ENCODE peak calls at places on chromosomes 13 and 19, in seven cellular contexts. O is fibroblast of the conjunctiva, T is midbrain, V is NT2/D1, N is EL, R is hepatic stellate cell, L is H4. P is an unnamed sample.

GRCh38 chr19:51006406-51006805 is 5.0 kb upstream of the KLK8 start:
- DNase-seq in N (no peak), O (no peak), R (no peak), T (no peak), L (no peak), V (no peak), P (no peak)

GRCh38 chr19:2428027-2428690 is 773 bp upstream of the TIMM13 start:
- DNase-seq in N (no peak), V (no peak), T (peak), R (no peak), L (no peak), O (no peak), P (peak)

GRCh38 chr13:53357582-53357981 is 329.0 kb downstream of the OLFM4 start:
- DNase-seq in V (no peak), L (no peak), N (no peak), O (no peak), T (no peak), R (no peak), P (no peak)

GRCh38 chr13:114132419-114133121 is at the start of gene RASA3:
- DNase-seq in V (peak), O (peak), T (peak), N (peak), L (peak), R (peak), P (peak)

GRCh38 chr13:76955236-76955635 is 6.9 kb downstream of the ACOD1 start:
- DNase-seq in R (no peak), O (no peak), T (no peak), V (no peak), N (no peak), L (no peak), P (no peak)

GRCh38 chr13:33487575-33488243 is 202.2 kb upstream of the STARD13 start:
- DNase-seq in R (peak), V (no peak), L (peak), O (peak), N (peak), T (peak), P (no peak)

GRCh38 chr13:97261254-97262015 is 39.3 kb downstream of the MBNL2 start:
- DNase-seq in V (no peak), O (no peak), R (no peak), T (no peak), N (no peak), L (no peak), P (no peak)

GRCh38 chr19:7478843-7479227 is 10.0 kb downstream of the PEX11G start:
- DNase-seq in L (no peak), O (no peak), V (no peak), N (no peak), T (no peak), R (no peak), P (no peak)

GRCh38 chr19:29687244-29687896 is 22.1 kb downstream of the PLEKHF1 start:
- DNase-seq in N (peak), L (peak), T (no peak), O (peak), R (peak), V (no peak), P (no peak)

GRCh38 chr19:55245236-55245904 is 13.4 kb downstream of the PPP6R1 start:
- DNase-seq in T (no peak), N (no peak), L (no peak), V (no peak), R (no peak), O (no peak), P (no peak)

GRCh38 chr13:95059306-95059705 is 241.9 kb downstream of the ABCC4 start:
- DNase-seq in N (no peak), O (no peak), V (peak), L (no peak), R (no peak), T (no peak), P (no peak)

GRCh38 chr13:29749401-29750177 is 100.8 kb downstream of the UBL3 start:
- DNase-seq in N (no peak), R (peak), V (no peak), L (peak), O (no peak), T (no peak), P (no peak)

GRCh38 chr19:10503002-10503789 is at the start of gene KEAP1:
- DNase-seq in L (no peak), R (peak), V (no peak), T (no peak), N (peak), O (no peak), P (peak)

GRCh38 chr13:26019241-26019640 is 32.6 kb downstream of the SHISA2 start:
- DNase-seq in T (no peak), V (no peak), R (no peak), O (no peak), L (peak), N (no peak), P (no peak)

GRCh38 chr13:93794197-93794885 is 567.7 kb downstream of the GPC6 start:
- DNase-seq in O (no peak), N (no peak), L (no peak), V (no peak), R (no peak), T (no peak), P (no peak)

GRCh38 chr13:39840201-39840600 is 184.7 kb downstream of the COG6 start:
- DNase-seq in R (peak), O (no peak), L (no peak), N (no peak), T (no peak), V (no peak), P (no peak)

GRCh38 chr19:56547535-56547934 is 8.8 kb downstream of the ZFP28 start:
- DNase-seq in N (no peak), O (no peak), T (no peak), V (no peak), R (no peak), L (peak), P (peak)

GRCh38 chr13:105346141-105346766 is 1189.2 kb downstream of the EFNB2 start:
- DNase-seq in T (no peak), O (peak), R (peak), V (no peak), L (peak), N (peak), P (no peak)

GRCh38 chr19:7355151-7355845 is 6.6 kb downstream of the ARHGEF18 start:
- DNase-seq in V (no peak), O (no peak), N (peak), R (peak), T (no peak), L (no peak), P (no peak)

GRCh38 chr19:17557461-17557860 is 2.0 kb downstream of the COLGALT1 start:
- DNase-seq in O (no peak), T (no peak), L (no peak), R (no peak), V (no peak), N (no peak), P (no peak)

GRCh38 chr19:5676105-5676671 is 4.1 kb downstream of the MICOS13 start:
- DNase-seq in O (no peak), L (no peak), R (no peak), T (no peak), V (no peak), N (no peak), P (no peak)

GRCh38 chr19:53906211-53907192 is 2.6 kb upstream of the CACNG7 start:
- DNase-seq in R (peak), T (peak), V (no peak), L (no peak), N (peak), O (no peak), P (peak)

GRCh38 chr13:28582225-28582891 is 76.6 kb upstream of the POMP start:
- DNase-seq in L (no peak), O (no peak), N (peak), R (no peak), T (no peak), V (no peak), P (no peak)

GRCh38 chr19:47315125-47315821 is 5.6 kb downstream of the C5AR1 start:
- DNase-seq in O (peak), T (peak), V (no peak), L (peak), R (peak), N (peak), P (peak)

GRCh38 chr19:11096210-11096841 is 7.1 kb downstream of the LDLR start:
- DNase-seq in V (no peak), R (no peak), T (no peak), L (peak), O (peak), N (peak), P (no peak)

GRCh38 chr13:111344471-111345191 is 24.2 kb downstream of the TEX29 start:
- DNase-seq in N (peak), L (no peak), O (peak), R (peak), V (peak), T (no peak), P (peak)

GRCh38 chr13:53276265-53276664 is 247.7 kb downstream of the OLFM4 start:
- DNase-seq in V (peak), N (no peak), R (no peak), O (no peak), L (no peak), T (no peak), P (no peak)

GRCh38 chr19:30492581-30492980 is 120.4 kb downstream of the ZNF536 start:
- DNase-seq in T (no peak), L (no peak), R (no peak), O (no peak), V (no peak), N (no peak), P (no peak)

GRCh38 chr19:51131780-51132680 is 7.3 kb downstream of the SIGLEC9 start:
- DNase-seq in N (no peak), V (no peak), R (peak), T (peak), O (peak), L (peak), P (peak)

GRCh38 chr13:106143930-106144709 is 391.3 kb downstream of the EFNB2 start:
- DNase-seq in O (no peak), T (no peak), V (no peak), R (no peak), L (no peak), N (no peak), P (no peak)

GRCh38 chr19:58514564-58515020 is 2.8 kb upstream of the SLC27A5 start:
- DNase-seq in O (no peak), V (no peak), R (no peak), N (no peak), L (no peak), T (no peak), P (no peak)

GRCh38 chr13:40187324-40187795 is 479.1 kb downstream of the FOXO1 start:
- DNase-seq in T (no peak), N (no peak), R (no peak), L (no peak), V (no peak), O (no peak), P (no peak)